ENCODE peak calls at places on chromosome 4, in seven cellular contexts. J, M, A, T, B, C and E are unnamed samples.

GRCh38 chr4:92791876-92792490 is 488.2 kb downstream of the GRID2 start:
- DNase-seq in J (no peak), M (no peak), A (no peak), T (no peak), B (no peak), C (no peak), E (no peak)

GRCh38 chr4:159487284-159487747 is 384.4 kb downstream of the RAPGEF2 start:
- DNase-seq in J (peak), M (peak), A (peak), T (peak), B (peak), C (peak), E (peak)

GRCh38 chr4:30068234-30068633 is 651.9 kb upstream of the PCDH7 start:
- DNase-seq in J (no peak), M (no peak), A (no peak), T (no peak), B (no peak), C (peak), E (no peak)

GRCh38 chr4:154332681-154333421 is 158.7 kb downstream of the DCHS2 start:
- DNase-seq in J (no peak), M (peak), A (no peak), T (peak), B (peak), C (no peak), E (no peak)

GRCh38 chr4:37973481-37973880 is 13.3 kb downstream of the PTTG2 start:
- DNase-seq in J (no peak), M (no peak), A (no peak), T (no peak), B (no peak), C (no peak), E (no peak)

GRCh38 chr4:174582463-174582862 is 60.2 kb upstream of the HPGD start:
- DNase-seq in J (no peak), M (no peak), A (no peak), T (no peak), B (no peak), C (no peak), E (no peak)

GRCh38 chr4:27888523-27888922 is 1027.9 kb downstream of the STIM2 start:
- DNase-seq in J (no peak), M (no peak), A (no peak), T (no peak), B (no peak), C (no peak), E (no peak)

GRCh38 chr4:158211288-158211687 is 1.0 kb downstream of the TMEM144 start:
- DNase-seq in J (no peak), M (no peak), A (no peak), T (no peak), B (peak), C (no peak), E (no peak)

GRCh38 chr4:181662383-181662782 is 580.8 kb upstream of the TENM3 start:
- DNase-seq in J (no peak), M (no peak), A (no peak), T (peak), B (no peak), C (no peak), E (no peak)

GRCh38 chr4:592825-593520 is 16.9 kb upstream of the TMEM271 start:
- DNase-seq in J (no peak), M (no peak), A (no peak), T (no peak), B (no peak), C (no peak), E (no peak)

DNA sequence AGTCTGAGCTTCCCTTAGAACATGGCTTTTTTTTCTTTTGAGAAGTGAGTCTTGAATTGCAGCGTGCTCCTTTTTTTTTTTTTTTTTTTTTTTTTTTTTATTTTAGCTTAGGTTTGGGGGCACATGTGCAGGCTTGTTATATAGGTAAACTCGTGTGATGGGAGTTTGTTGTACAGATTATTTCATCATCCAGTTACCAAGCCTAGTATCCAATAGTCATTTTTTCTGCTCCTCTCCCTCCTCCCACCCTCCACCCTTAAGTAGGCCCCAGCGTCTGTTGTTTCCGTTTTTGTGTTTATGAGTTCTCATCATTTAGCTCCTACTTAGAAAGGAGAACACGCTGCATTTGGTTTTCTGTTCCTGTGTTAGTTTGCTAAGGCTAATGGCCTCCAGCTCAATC is 81.3 kb upstream of the TSPAN5 start:
- DNase-seq in J (no peak), M (no peak), A (no peak), T (no peak), B (no peak), C (no peak), E (no peak)
- TF ChIP-seq POLR2A in J (no peak), M (no peak), A (no peak), T (no peak), B (no peak), C (no peak), E (no peak)

GRCh38 chr4:184288451-184289178 is 70.9 kb upstream of the ENPP6 start:
- DNase-seq in J (no peak), M (peak), A (no peak), T (no peak), B (peak), C (no peak), E (no peak)
- TF ChIP-seq POLR2A in J (no peak), M (no peak), A (no peak), T (no peak), B (no peak), C (no peak), E (no peak)

DNA sequence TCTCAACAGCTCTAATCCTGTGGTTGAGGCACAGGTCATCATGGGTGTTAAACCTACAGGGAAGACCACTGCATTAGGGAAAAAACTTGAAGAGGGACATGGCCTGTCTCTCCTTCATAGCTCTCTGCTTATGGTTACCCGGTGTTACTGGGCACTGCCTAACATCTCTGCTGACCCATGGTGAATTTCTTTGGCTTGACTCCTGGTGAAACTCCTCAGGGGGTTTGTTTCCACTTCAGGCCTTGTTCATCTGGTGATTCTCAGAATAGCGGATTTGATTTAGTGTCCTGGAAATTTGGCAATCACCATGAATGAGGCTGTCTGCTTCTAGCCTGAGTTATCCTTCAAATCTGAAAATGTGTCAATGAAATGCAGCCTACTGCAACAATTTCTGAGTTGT is 114.4 kb downstream of the ZNF518B start:
- DNase-seq in J (no peak), M (no peak), A (no peak), T (no peak), B (no peak), C (no peak), E (no peak)
- TF ChIP-seq POLR2A in J (no peak), M (no peak), A (no peak), T (no peak), B (no peak), C (no peak), E (no peak)

DNA sequence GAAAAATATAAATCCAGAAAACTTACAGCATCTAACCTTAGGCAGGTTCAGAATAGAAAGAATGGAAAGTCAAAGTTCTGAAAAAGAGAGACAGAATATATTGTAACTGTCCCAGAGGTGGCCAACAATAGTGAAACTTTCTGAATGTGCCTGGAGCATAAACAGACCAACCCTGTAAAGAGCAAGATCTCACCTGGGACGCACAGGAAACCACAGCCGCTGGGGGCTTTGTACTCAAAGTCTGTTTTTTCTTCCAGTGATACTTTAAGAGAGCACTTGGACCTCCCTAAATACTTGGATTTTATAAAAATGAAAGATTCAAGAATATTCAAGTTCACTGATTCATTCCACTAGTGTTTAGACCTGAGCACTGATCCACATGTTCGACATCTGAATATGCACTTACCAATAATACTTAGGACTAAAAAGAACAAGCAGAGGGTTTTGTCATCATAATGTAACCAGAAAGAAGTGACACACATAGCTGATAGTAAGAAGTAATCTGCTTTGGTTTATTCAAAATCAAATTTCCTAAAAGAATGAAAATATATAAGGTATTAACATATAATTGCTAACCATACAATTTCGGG is 35.3 kb downstream of the ARAP2 start:
- DNase-seq in J (no peak), M (no peak), A (no peak), T (no peak), B (peak), C (no peak), E (no peak)
- TF ChIP-seq POLR2A in J (no peak), M (no peak), A (no peak), T (no peak), B (no peak), C (no peak), E (no peak)

GRCh38 chr4:128810871-128811570 is 1.5 kb downstream of the JADE1 start:
- DNase-seq in J (peak), M (peak), A (peak), T (peak), B (peak), C (peak), E (peak)

GRCh38 chr4:128811571-128812359 is 2.3 kb downstream of the JADE1 start:
- DNase-seq in J (peak), M (peak), A (peak), T (peak), B (peak), C (peak), E (peak)

GRCh38 chr4:128810331-128810870 is 901 bp downstream of the JADE1 start:
- DNase-seq in J (no peak), M (peak), A (peak), T (peak), B (peak), C (peak), E (no peak)

GRCh38 chr4:128812360-128812958 is 3.0 kb downstream of the JADE1 start:
- DNase-seq in J (peak), M (peak), A (no peak), T (peak), B (peak), C (peak), E (peak)

DNA sequence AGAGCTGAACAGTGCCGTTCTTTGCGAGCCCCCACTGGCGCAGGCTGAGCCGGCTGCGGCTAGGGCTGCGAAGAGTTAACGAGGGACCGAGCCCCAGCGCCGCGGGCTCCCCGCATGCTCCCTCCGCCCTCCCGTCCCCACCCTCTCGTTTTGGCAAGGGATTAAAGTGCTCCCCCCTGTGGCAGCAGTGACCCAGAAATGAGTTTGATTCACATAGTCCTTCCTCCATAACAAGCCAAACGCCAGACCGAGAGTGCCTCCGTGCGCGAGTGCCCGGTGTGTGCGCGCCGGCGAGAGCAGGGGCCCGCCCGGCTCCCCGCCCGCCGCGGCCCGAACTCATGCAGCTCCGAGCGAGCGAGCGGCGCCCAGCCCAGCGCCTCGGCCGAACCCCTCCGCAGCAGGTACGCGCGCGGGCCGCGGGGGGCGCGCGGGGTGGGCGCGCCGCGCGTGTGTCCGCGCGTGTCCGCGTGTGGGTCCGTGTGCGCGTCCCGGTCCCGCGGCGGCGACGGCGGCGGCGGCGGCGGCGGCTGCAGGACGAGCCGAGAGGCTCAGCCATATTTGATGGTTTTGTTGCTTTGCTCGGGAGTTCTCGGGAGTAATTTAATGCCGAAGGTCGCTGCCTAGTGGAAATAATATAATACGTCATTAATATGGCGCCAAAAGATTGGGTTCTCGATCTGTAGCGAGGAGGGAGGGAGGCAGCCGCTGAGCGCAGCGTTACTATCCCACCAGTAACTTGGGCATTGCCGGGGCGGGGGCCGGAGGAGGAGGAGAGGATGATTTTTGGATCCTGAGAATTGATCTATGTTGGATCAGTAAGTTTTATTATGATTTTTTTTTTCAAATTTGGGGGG is at the start of gene JADE1:
- DNase-seq in J (peak), M (peak), A (peak), T (peak), B (peak), C (peak), E (peak)
- TF ChIP-seq POLR2A in J (no peak), M (peak), A (peak), T (peak), B (peak), C (peak), E (peak)

DNA sequence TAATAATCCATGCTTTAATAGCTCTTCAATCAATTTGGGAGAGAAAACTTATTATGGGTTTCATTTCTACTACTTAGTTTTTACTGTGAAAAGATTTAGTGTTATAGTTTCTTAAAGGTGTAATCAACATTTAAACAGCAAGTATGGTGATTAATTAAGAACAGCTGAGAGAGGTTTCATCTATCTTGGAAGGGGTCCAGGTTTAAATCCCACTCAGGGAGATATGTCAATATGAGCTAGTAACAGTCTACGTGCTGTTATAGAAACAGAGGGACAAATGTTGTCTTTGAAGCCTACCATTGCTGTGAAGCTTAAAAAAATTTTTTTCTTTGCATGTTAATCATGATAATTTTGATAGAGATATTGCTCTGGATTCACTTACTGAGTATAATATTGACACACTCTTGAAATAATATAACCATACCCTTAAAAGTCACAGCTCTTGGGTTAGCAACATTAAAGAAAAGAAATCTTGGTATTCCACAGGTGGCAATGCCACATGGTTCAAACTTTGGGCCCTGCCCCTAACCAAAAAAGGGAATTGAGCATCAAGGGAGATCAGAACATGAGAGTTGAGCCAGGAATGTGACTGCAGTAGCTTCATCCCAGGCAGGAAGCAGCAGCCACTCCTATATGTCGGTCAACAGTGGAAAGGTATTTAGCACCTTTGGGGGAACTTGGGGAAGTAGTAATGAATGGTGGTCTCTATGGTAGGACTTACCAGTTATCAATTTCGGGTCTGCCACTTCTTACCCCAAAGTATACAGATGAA is 107.8 kb downstream of the ANK2 start:
- DNase-seq in J (no peak), M (no peak), A (no peak), T (no peak), B (no peak), C (no peak), E (no peak)
- TF ChIP-seq POLR2A in J (no peak), M (no peak), A (no peak), T (no peak), B (no peak), C (no peak), E (no peak)

DNA sequence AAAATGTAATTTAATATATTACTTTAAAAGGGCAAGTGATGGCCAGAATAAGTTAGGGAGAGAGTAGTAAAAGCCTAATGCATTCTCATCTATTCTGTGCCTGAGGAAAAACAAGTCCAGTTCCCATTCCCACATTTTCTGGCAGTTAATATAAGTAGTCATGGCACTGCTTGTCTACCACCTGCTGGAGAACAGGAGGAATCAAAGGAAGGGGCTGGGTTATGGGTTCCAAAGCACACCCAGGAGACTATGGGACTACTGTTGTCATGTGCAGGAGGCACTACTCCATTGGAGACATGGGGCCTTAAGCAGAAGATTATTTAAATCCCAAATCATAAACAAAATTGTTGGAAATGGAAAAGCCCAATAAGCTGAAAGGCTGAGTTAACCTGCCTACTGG is 2618.6 kb downstream of the ARAP2 start:
- DNase-seq in J (no peak), M (no peak), A (no peak), T (no peak), B (no peak), C (peak), E (no peak)
- TF ChIP-seq POLR2A in J (no peak), M (no peak), A (no peak), T (no peak), B (no peak), C (no peak), E (no peak)

GRCh38 chr4:48127231-48127881 is 6.7 kb downstream of the TXK start:
- DNase-seq in J (no peak), M (no peak), A (no peak), T (no peak), B (no peak), C (no peak), E (no peak)
- TF ChIP-seq POLR2A in J (peak), M (no peak), A (no peak), T (no peak), B (no peak), C (no peak), E (no peak)

GRCh38 chr4:54226399-54227260 is 2.5 kb upstream of the PDGFRA start:
- DNase-seq in J (no peak), M (peak), A (peak), T (peak), B (peak), C (no peak), E (no peak)
- TF ChIP-seq POLR2A in J (no peak), M (peak), A (peak), T (peak), B (peak), C (no peak), E (no peak)